ENCODE peak calls at places on chromosomes 4 and X, in ten cellular contexts. One of them, this sample, is unnamed.

GRCh38 chrX:97366246-97366645 is 482.5 kb downstream of the RPA4 start:
- DNase-seq in adipocyte: no peak
- DNase-seq in GM23248: no peak
- DNase-seq in heart right ventricle: no peak
- DNase-seq in endodermal cell: no peak
- DNase-seq in Peyer's patch: no peak
- DNase-seq in upper lobe of right lung: no peak
- DNase-seq in fibroblast of the aortic adventitia: no peak
- DNase-seq in breast epithelium: no peak
- DNase-seq in stomach: no peak
- DNase-seq in this sample: no peak

GRCh38 chr4:80213117-80213815 is 16.0 kb downstream of the PRDM8 start:
- DNase-seq in adipocyte: peak
- DNase-seq in GM23248: peak
- DNase-seq in heart right ventricle: no peak
- DNase-seq in endodermal cell: no peak
- DNase-seq in Peyer's patch: no peak
- DNase-seq in upper lobe of right lung: no peak
- DNase-seq in fibroblast of the aortic adventitia: peak
- DNase-seq in breast epithelium: no peak
- DNase-seq in stomach: no peak
- DNase-seq in this sample: no peak

GRCh38 chr4:94446386-94446785 is 5.4 kb upstream of the PDLIM5 start:
- DNase-seq in adipocyte: peak
- DNase-seq in GM23248: peak
- DNase-seq in heart right ventricle: no peak
- DNase-seq in endodermal cell: no peak
- DNase-seq in Peyer's patch: no peak
- DNase-seq in upper lobe of right lung: no peak
- DNase-seq in fibroblast of the aortic adventitia: peak
- DNase-seq in breast epithelium: no peak
- DNase-seq in stomach: no peak
- DNase-seq in this sample: no peak

GRCh38 chr4:32462944-32463343 is 1742.8 kb downstream of the PCDH7 start:
- DNase-seq in adipocyte: peak
- DNase-seq in GM23248: peak
- DNase-seq in heart right ventricle: no peak
- DNase-seq in endodermal cell: peak
- DNase-seq in Peyer's patch: no peak
- DNase-seq in upper lobe of right lung: no peak
- DNase-seq in fibroblast of the aortic adventitia: peak
- DNase-seq in breast epithelium: no peak
- DNase-seq in stomach: no peak
- DNase-seq in this sample: no peak

GRCh38 chrX:134930501-134930900 is 60.3 kb upstream of the SMIM10 start:
- DNase-seq in adipocyte: no peak
- DNase-seq in GM23248: no peak
- DNase-seq in heart right ventricle: no peak
- DNase-seq in endodermal cell: no peak
- DNase-seq in Peyer's patch: no peak
- DNase-seq in upper lobe of right lung: no peak
- DNase-seq in fibroblast of the aortic adventitia: no peak
- DNase-seq in breast epithelium: no peak
- DNase-seq in stomach: no peak
- DNase-seq in this sample: no peak

GRCh38 chr4:126839066-126839465 is 793.7 kb upstream of the INTU start:
- DNase-seq in adipocyte: peak
- DNase-seq in GM23248: peak
- DNase-seq in heart right ventricle: no peak
- DNase-seq in endodermal cell: no peak
- DNase-seq in Peyer's patch: no peak
- DNase-seq in upper lobe of right lung: no peak
- DNase-seq in fibroblast of the aortic adventitia: peak
- DNase-seq in breast epithelium: no peak
- DNase-seq in stomach: no peak
- DNase-seq in this sample: no peak

GRCh38 chrX:153778684-153779101 is 2.1 kb upstream of the SRPK3 start:
- DNase-seq in adipocyte: no peak
- DNase-seq in GM23248: no peak
- DNase-seq in heart right ventricle: no peak
- DNase-seq in endodermal cell: no peak
- DNase-seq in Peyer's patch: no peak
- DNase-seq in upper lobe of right lung: no peak
- DNase-seq in fibroblast of the aortic adventitia: no peak
- DNase-seq in breast epithelium: no peak
- DNase-seq in stomach: no peak
- DNase-seq in this sample: no peak

GRCh38 chr4:140718240-140718639 is 37.9 kb downstream of the TBC1D9 start:
- DNase-seq in adipocyte: peak
- DNase-seq in GM23248: peak
- DNase-seq in heart right ventricle: no peak
- DNase-seq in endodermal cell: no peak
- DNase-seq in Peyer's patch: no peak
- DNase-seq in upper lobe of right lung: no peak
- DNase-seq in fibroblast of the aortic adventitia: peak
- DNase-seq in breast epithelium: no peak
- DNase-seq in stomach: no peak
- DNase-seq in this sample: no peak

DNA sequence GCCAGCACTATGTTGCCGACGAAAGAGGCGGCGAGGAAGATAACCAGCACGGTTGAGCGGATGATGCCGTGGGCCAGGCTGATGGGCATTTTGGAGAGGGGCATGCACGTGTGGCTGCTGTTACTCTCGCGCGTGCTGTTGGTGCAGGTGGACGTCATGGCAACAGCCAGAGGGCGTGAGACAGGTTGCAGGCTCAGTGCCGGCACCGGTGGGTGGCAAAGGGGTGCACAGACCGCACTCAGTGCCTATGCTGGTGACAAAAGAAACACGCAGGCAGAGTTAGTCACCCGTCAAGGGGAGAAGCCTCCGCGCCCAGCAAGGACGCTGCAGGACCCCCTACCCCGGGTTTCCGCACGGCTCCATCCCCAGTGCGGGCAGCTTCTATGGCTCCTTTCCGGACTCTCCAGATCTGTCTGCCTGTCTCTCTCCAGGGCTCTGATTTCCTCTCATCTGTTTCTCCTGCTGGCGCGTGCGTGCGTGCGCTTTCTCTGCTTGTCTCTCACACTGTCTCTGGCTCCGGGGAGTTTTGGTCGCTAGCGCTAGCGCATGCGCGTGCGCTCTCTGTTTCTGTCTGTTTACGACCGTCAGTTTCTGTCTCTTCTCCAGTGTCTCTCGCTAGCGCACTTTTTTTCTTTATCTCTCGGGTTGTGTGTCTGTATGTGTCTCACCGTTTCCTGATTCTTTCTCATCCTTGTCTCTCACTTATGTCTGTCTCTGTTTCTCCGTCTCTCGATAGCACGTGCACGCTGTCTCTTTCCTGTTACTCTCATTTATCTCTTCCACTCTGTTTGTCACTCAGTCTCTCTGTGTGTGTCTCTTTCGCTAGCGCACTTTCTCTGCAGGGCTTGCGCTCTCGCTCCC is 2.0 kb downstream of the GPR101 start:
- DNase-seq in adipocyte: peak
- DNase-seq in GM23248: peak
- DNase-seq in heart right ventricle: peak
- DNase-seq in endodermal cell: peak
- DNase-seq in Peyer's patch: no peak
- DNase-seq in upper lobe of right lung: no peak
- DNase-seq in fibroblast of the aortic adventitia: peak
- DNase-seq in breast epithelium: no peak
- DNase-seq in stomach: no peak
- DNase-seq in this sample: peak
- H3K4me3 ChIP-seq in adipocyte: peak
- H3K4me3 ChIP-seq in GM23248: peak
- H3K4me3 ChIP-seq in heart right ventricle: peak
- H3K4me3 ChIP-seq in endodermal cell: peak
- H3K4me3 ChIP-seq in Peyer's patch: peak
- H3K4me3 ChIP-seq in upper lobe of right lung: peak
- H3K4me3 ChIP-seq in fibroblast of the aortic adventitia: peak
- H3K4me3 ChIP-seq in breast epithelium: peak
- H3K4me3 ChIP-seq in stomach: peak
- H3K4me3 ChIP-seq in this sample: peak

DNA sequence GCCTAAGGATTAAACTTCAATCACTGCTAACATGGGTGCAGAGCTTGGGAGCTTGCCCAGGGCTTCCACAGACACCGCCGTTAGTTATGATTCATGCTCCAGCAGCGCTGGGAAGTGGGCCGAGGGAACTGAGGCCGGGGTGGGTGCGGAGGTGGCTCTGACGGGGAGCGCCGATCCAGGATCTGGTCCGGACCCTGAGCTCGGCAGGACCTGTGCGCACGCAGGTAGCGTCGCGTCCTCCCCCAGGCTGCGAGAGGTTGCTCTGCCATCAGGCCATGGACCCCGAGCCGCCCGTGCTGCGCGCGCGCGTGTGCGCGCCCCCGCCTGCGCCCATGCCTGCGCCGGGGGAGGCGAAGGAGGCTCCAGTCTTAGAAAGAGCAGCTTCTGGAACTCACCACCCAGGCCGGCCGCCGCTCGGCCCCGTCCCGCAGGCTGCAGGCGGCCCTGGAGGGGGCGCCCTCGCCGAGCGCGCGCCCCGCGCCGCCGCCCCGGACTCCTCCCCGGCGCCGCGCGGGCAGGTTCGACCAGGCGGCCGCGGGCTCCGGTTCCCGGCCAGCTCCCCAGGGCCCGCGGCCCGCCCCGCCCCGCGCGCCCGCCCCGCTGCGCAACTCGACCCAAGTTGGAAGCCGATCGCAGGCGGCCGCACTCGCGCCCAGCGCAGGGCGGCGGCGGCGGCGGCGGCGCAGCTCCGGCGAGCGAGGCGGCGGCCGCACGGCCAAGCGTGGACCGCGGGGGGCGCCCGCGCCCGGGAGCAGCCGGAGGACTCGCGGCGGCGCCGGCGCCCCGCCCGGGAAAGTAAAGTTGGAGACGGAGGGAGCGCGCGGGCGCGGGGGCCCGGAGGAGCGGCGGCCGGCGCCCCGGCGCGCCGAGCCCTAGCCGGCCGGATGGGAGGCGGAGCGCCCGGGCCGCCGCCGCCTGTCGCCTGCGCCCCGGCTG is 646 bp upstream of the ADRA2C start:
- DNase-seq in adipocyte: peak
- DNase-seq in GM23248: peak
- DNase-seq in heart right ventricle: peak
- DNase-seq in endodermal cell: peak
- DNase-seq in Peyer's patch: no peak
- DNase-seq in upper lobe of right lung: no peak
- DNase-seq in fibroblast of the aortic adventitia: peak
- DNase-seq in breast epithelium: no peak
- DNase-seq in stomach: peak
- DNase-seq in this sample: no peak
- H3K4me3 ChIP-seq in adipocyte: peak
- H3K4me3 ChIP-seq in GM23248: peak
- H3K4me3 ChIP-seq in heart right ventricle: peak
- H3K4me3 ChIP-seq in endodermal cell: peak
- H3K4me3 ChIP-seq in Peyer's patch: peak
- H3K4me3 ChIP-seq in upper lobe of right lung: peak
- H3K4me3 ChIP-seq in fibroblast of the aortic adventitia: peak
- H3K4me3 ChIP-seq in breast epithelium: peak
- H3K4me3 ChIP-seq in stomach: peak
- H3K4me3 ChIP-seq in this sample: no peak

DNA sequence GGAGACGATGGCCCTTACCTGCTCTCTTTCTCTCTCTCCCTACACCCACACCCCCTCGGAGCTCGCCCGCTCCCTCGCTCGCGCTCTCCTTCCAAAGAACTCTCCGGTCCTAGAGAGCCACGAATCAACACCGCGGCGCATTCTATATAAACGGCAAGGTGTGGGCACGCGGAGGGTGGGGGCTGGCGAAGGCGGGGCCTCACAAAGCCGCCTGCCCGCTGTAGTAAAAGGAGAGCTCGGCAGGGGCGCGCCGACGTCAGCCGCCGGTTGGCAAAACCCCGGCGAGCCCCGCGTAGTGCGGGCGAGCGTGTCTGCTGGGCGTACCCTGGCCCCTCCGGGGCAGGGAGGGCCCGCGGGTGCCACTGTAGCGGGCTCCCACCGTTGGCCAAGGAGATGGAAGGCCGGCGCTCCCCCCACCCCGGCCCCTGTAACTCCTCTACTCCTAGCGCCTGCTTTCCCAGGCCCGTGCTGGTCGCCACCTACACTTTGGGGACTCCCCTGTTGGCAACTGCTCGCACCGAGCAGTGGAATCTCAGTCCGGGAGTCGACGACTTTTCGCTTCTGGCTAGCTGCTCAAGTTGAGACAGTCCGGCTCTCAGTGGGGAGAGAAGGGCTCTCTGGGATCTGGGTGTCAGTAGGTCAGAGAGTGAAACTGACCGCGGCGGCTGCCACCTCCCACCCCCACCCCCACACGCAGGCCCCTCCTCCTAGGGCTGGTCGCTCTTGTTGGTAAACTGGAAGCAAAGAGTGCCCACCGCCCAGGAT is 325.5 kb upstream of the F9 start:
- DNase-seq in adipocyte: peak
- DNase-seq in GM23248: peak
- DNase-seq in heart right ventricle: peak
- DNase-seq in endodermal cell: peak
- DNase-seq in Peyer's patch: no peak
- DNase-seq in upper lobe of right lung: peak
- DNase-seq in fibroblast of the aortic adventitia: peak
- DNase-seq in breast epithelium: peak
- DNase-seq in stomach: peak
- DNase-seq in this sample: no peak
- H3K4me3 ChIP-seq in adipocyte: peak
- H3K4me3 ChIP-seq in GM23248: peak
- H3K4me3 ChIP-seq in heart right ventricle: peak
- H3K4me3 ChIP-seq in endodermal cell: peak
- H3K4me3 ChIP-seq in Peyer's patch: peak
- H3K4me3 ChIP-seq in upper lobe of right lung: peak
- H3K4me3 ChIP-seq in fibroblast of the aortic adventitia: peak
- H3K4me3 ChIP-seq in breast epithelium: peak
- H3K4me3 ChIP-seq in stomach: peak
- H3K4me3 ChIP-seq in this sample: no peak

GRCh38 chr4:133152330-133152791 is 3.3 kb downstream of the PCDH10 start:
- DNase-seq in adipocyte: peak
- DNase-seq in GM23248: peak
- DNase-seq in heart right ventricle: no peak
- DNase-seq in endodermal cell: peak
- DNase-seq in Peyer's patch: no peak
- DNase-seq in upper lobe of right lung: no peak
- DNase-seq in fibroblast of the aortic adventitia: no peak
- DNase-seq in breast epithelium: no peak
- DNase-seq in stomach: no peak
- DNase-seq in this sample: no peak

GRCh38 chr4:133150643-133151300 is 1.7 kb downstream of the PCDH10 start:
- DNase-seq in adipocyte: peak
- DNase-seq in GM23248: peak
- DNase-seq in heart right ventricle: no peak
- DNase-seq in endodermal cell: peak
- DNase-seq in Peyer's patch: no peak
- DNase-seq in upper lobe of right lung: no peak
- DNase-seq in fibroblast of the aortic adventitia: no peak
- DNase-seq in breast epithelium: no peak
- DNase-seq in stomach: no peak
- DNase-seq in this sample: no peak

GRCh38 chr4:133149932-133150642 is 993 bp downstream of the PCDH10 start:
- DNase-seq in adipocyte: peak
- DNase-seq in GM23248: no peak
- DNase-seq in heart right ventricle: no peak
- DNase-seq in endodermal cell: no peak
- DNase-seq in Peyer's patch: no peak
- DNase-seq in upper lobe of right lung: no peak
- DNase-seq in fibroblast of the aortic adventitia: no peak
- DNase-seq in breast epithelium: no peak
- DNase-seq in stomach: no peak
- DNase-seq in this sample: no peak

GRCh38 chr4:133151681-133152329 is 2.7 kb downstream of the PCDH10 start:
- DNase-seq in adipocyte: peak
- DNase-seq in GM23248: no peak
- DNase-seq in heart right ventricle: no peak
- DNase-seq in endodermal cell: peak
- DNase-seq in Peyer's patch: no peak
- DNase-seq in upper lobe of right lung: no peak
- DNase-seq in fibroblast of the aortic adventitia: no peak
- DNase-seq in breast epithelium: no peak
- DNase-seq in stomach: no peak
- DNase-seq in this sample: no peak

GRCh38 chr4:133151301-133151680 is 2.2 kb downstream of the PCDH10 start:
- DNase-seq in adipocyte: peak
- DNase-seq in GM23248: peak
- DNase-seq in heart right ventricle: no peak
- DNase-seq in endodermal cell: peak
- DNase-seq in Peyer's patch: no peak
- DNase-seq in upper lobe of right lung: no peak
- DNase-seq in fibroblast of the aortic adventitia: no peak
- DNase-seq in breast epithelium: no peak
- DNase-seq in stomach: no peak
- DNase-seq in this sample: no peak
- H3K4me3 ChIP-seq in adipocyte: peak
- H3K4me3 ChIP-seq in GM23248: no peak
- H3K4me3 ChIP-seq in heart right ventricle: peak
- H3K4me3 ChIP-seq in endodermal cell: peak
- H3K4me3 ChIP-seq in Peyer's patch: peak
- H3K4me3 ChIP-seq in upper lobe of right lung: peak
- H3K4me3 ChIP-seq in fibroblast of the aortic adventitia: peak
- H3K4me3 ChIP-seq in breast epithelium: peak
- H3K4me3 ChIP-seq in stomach: peak
- H3K4me3 ChIP-seq in this sample: no peak